ENCODE peak calls at places on chromosome 6, in six cellular contexts. J, Y, F, T, C and S are unnamed samples.

GRCh38 chr6:105021399-105021798 is 64.5 kb downstream of the LIN28B start:
- DNase-seq in C (no peak), Y (no peak), J (no peak), F (no peak), T (no peak), S (no peak)

GRCh38 chr6:147257760-147258159 is 53.5 kb downstream of the STXBP5 start:
- DNase-seq in T (no peak), J (no peak), C (no peak), Y (no peak), F (no peak), S (no peak)

GRCh38 chr6:68701159-68701558 is 66.1 kb downstream of the ADGRB3 start:
- DNase-seq in T (no peak), F (peak), C (no peak), J (no peak), Y (no peak), S (no peak)

GRCh38 chr6:108541843-108542795 is 18.6 kb upstream of the FOXO3 start:
- DNase-seq in Y (peak), F (peak), C (peak), J (peak), T (no peak), S (no peak)

GRCh38 chr6:154995241-154996162 is at the start of gene TIAM2:
- DNase-seq in J (peak), T (no peak), Y (peak), C (no peak), F (no peak), S (no peak)

GRCh38 chr6:142258757-142259156 is 43.0 kb upstream of the ADGRG6 start:
- DNase-seq in Y (no peak), J (no peak), C (no peak), T (no peak), F (no peak), S (no peak)

GRCh38 chr6:148924226-148924989 is 177.6 kb downstream of the UST start:
- DNase-seq in F (no peak), C (no peak), Y (no peak), T (no peak), J (no peak), S (no peak)

GRCh38 chr6:54681987-54682386 is 164.6 kb upstream of the FAM83B start:
- DNase-seq in F (no peak), C (no peak), Y (no peak), T (no peak), J (no peak), S (no peak)

GRCh38 chr6:29725981-29726380 is 2.7 kb downstream of the HLA-F start:
- DNase-seq in T (no peak), C (no peak), F (no peak), J (no peak), Y (no peak), S (no peak)
- TF ChIP-seq TAF1 in T (no peak), C (no peak), F (no peak), J (no peak), Y (no peak), S (no peak)

DNA sequence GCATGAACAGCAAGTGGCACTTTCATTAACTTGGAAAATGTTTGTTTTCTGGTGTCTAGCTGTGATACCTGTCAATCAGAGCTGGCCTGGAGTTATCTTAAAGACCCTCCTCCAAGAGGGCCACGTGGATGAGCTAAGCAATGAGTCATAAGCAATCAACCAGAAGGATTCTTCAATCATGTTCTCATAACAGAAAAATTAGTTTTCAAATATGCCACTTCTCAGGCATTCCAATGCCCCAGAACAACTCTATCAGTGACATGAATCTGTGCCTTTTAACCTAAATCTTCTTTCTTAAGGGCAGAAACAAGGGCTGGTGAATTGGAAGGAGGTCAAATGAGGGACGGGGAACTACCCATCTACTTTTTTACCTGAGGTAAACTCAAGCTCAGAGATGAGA is 282.9 kb downstream of the HTR1B start:
- DNase-seq in F (no peak), C (no peak), J (no peak), Y (no peak), T (no peak), S (no peak)
- TF ChIP-seq TAF1 in F (no peak), C (no peak), J (no peak), Y (no peak), T (no peak), S (no peak)

DNA sequence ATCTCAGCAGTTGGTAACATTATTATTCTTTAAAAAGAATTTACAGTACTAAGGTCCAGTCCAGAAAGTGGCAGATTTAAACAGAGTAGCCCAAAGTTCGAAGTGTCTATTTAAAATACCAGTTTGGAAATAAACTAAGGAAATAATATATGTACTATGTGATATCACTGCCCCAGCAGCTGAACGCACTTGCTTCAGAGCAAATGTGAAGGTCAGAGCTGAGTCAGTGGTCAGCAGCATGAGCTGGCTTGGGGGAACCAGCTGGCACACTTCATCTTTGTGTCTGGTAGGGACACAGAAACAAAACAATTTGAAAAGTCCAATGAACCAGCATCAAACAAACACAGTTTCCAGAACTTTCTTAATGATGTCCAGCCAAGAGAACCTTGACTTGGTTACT is 15.4 kb downstream of the TMEM14B start:
- DNase-seq in C (peak), Y (no peak), J (no peak), F (no peak), T (no peak), S (no peak)
- TF ChIP-seq TAF1 in C (no peak), Y (no peak), J (no peak), F (no peak), T (no peak), S (no peak)

GRCh38 chr6:16805190-16805860 is 44.1 kb upstream of the ATXN1 start:
- DNase-seq in J (no peak), C (peak), T (no peak), F (no peak), Y (no peak), S (no peak)
- TF ChIP-seq TAF1 in J (no peak), C (no peak), T (no peak), F (no peak), Y (no peak), S (no peak)

DNA sequence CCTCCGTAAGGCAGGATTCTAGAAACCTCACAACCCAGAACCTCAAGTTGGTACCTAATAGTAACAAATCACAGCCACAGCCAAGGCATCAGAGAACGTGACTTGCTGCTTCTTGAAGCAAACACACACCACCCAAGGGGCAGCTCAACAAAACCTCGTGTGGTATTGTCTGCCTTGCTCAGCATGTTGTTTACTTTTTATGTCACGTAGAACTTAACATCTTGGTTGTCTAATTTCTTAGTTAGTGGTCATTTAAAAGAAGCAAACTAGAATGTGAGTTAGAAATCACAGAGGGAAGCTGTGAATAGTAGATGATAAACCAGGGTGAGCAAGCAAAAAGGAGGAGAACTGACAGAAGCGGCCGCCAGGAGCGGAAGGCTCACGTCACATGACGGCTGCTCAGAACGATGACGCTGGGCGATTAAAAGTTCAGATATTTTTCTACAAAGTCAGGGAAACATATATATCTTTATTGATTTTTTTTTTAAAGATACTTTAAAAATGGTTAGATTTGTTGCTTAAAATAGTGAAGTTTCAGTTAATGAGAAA is 51.5 kb upstream of the KIF25 start:
- DNase-seq in F (no peak), J (no peak), C (no peak), T (no peak), Y (no peak), S (no peak)
- TF ChIP-seq TAF1 in F (no peak), J (no peak), C (no peak), T (no peak), Y (no peak), S (no peak)

DNA sequence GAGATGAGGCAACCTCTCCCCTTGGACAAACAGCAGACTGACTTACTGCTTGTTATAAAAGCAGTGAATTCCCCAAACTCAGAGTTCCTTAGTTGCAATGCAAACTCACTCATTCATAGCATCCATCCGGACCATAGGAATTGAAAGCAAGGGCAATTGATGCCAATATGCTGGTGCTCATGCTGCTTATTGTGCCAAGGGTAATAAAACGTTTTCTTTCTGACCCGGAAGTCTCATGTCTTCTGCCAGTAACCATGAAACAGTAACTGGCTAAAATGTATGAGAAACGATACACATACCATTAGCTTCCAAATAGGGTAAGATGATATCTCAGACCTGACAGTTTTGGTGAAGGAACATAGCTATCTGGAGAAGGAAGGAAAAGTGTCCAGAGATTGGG is 18.1 kb downstream of the PRKN start:
- DNase-seq in T (no peak), Y (no peak), J (no peak), C (no peak), F (no peak), S (no peak)
- TF ChIP-seq TAF1 in T (no peak), Y (no peak), J (no peak), C (no peak), F (no peak), S (no peak)

DNA sequence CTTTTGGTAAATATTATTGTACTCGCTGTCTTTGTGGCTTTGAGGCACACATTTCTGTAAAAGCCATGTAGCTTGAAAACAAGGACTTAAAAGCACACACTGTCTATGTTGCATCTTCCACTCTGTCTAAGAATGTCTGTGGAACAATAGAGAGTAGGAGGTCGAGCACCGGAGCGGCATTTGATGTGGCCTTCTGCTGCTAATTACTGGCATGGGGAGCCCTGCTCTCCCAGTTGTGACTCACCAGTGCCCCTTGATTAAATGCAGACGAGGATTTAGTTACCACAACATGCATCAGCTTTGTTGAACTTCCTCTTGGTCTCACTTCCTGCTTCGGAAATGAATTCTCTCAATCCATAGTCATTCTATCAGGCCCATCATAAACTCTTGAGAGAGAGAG is 680.7 kb upstream of the SLC35B3 start:
- DNase-seq in Y (no peak), C (no peak), T (no peak), J (no peak), F (no peak), S (no peak)
- TF ChIP-seq TAF1 in Y (no peak), C (no peak), T (no peak), J (no peak), F (no peak), S (no peak)

GRCh38 chr6:73249998-73250397 is 13.0 kb downstream of the KHDC1 start:
- DNase-seq in T (no peak), Y (no peak), F (no peak), C (no peak), J (peak), S (no peak)
- TF ChIP-seq TAF1 in T (no peak), Y (no peak), F (no peak), C (no peak), J (no peak), S (no peak)

GRCh38 chr6:121649951-121650350 is 214.5 kb downstream of the GJA1 start:
- DNase-seq in T (no peak), C (no peak), F (no peak), J (no peak), Y (no peak), S (no peak)
- TF ChIP-seq TAF1 in T (no peak), C (no peak), F (no peak), J (no peak), Y (no peak), S (no peak)